ENCODE peak calls at places on chromosomes 6 and 20, in nine cellular contexts. G is dorsolateral prefrontal cortex, T is left ventricle myocardium inferior, V is AG10803, Z is astrocyte, M is uterus, W is pancreas, U is kidney epithelial cell, B is HCT116. L is an unnamed sample.

GRCh38 chr20:22921595-22922421 is 113.3 kb upstream of the SSTR4 start:
- DNase-seq in G (no peak), T (no peak), B (no peak), Z (peak), U (peak), V (peak), M (no peak), W (no peak), L (peak)

GRCh38 chr6:144469144-144469575 is 184.0 kb downstream of the UTRN start:
- DNase-seq in U (no peak), Z (no peak), B (no peak), M (no peak), G (no peak), W (no peak), T (no peak), V (peak), L (no peak)

GRCh38 chr20:18394363-18394762 is 72.5 kb downstream of the DZANK1 start:
- DNase-seq in W (no peak), V (no peak), Z (no peak), G (no peak), U (no peak), B (no peak), M (no peak), T (no peak), L (no peak)

GRCh38 chr20:64166712-64167615 is 2.7 kb downstream of the MYT1 start:
- DNase-seq in M (no peak), G (no peak), W (no peak), V (no peak), Z (no peak), T (no peak), U (no peak), B (no peak), L (no peak)

GRCh38 chr20:63580796-63581461 is 6.9 kb upstream of the HELZ2 start:
- DNase-seq in W (no peak), B (peak), U (peak), T (no peak), M (peak), V (peak), G (peak), Z (peak), L (peak)

GRCh38 chr6:143264996-143265734 is 185.3 kb downstream of the ADAT2 start:
- DNase-seq in G (no peak), U (no peak), T (no peak), V (no peak), W (no peak), Z (no peak), M (no peak), B (no peak), L (no peak)

GRCh38 chr6:141744971-141745370 is 387.8 kb upstream of the GJE1 start:
- DNase-seq in G (no peak), B (no peak), V (peak), U (no peak), Z (peak), M (no peak), T (no peak), W (no peak), L (peak)

GRCh38 chr20:6006603-6006949 is 47.3 kb downstream of the LRRN4 start:
- DNase-seq in T (peak), B (no peak), V (no peak), Z (no peak), U (no peak), M (no peak), G (no peak), W (no peak), L (no peak)

GRCh38 chr20:4014031-4014474 is 1.3 kb downstream of the RNF24 start:
- DNase-seq in U (peak), B (peak), T (no peak), M (peak), Z (peak), G (no peak), W (peak), V (peak), L (peak)

GRCh38 chr6:33623895-33624381 is 2.8 kb downstream of the ITPR3 start:
- DNase-seq in T (no peak), W (no peak), B (no peak), M (no peak), G (no peak), U (no peak), Z (no peak), V (no peak), L (no peak)

GRCh38 chr6:44068607-44069296 is 58.5 kb downstream of the MRPL14 start:
- DNase-seq in Z (no peak), G (no peak), B (no peak), V (no peak), M (no peak), U (no peak), W (no peak), T (no peak), L (peak)

GRCh38 chr6:122289721-122290501 is 109.5 kb upstream of the HSF2 start:
- DNase-seq in W (no peak), B (peak), V (peak), T (no peak), Z (peak), M (no peak), U (no peak), G (no peak), L (peak)

GRCh38 chr6:134517145-134517658 is 199.3 kb upstream of the SGK1 start:
- DNase-seq in T (peak), Z (peak), U (no peak), B (no peak), W (peak), M (peak), G (peak), V (peak), L (peak)

GRCh38 chr6:30613251-30614043 is 3.6 kb downstream of the PPP1R10 start:
- DNase-seq in G (no peak), W (no peak), B (no peak), Z (peak), T (no peak), U (no peak), V (no peak), M (no peak), L (peak)

GRCh38 chr20:33399924-33400323 is 1.4 kb downstream of the CDK5RAP1 start:
- DNase-seq in M (no peak), G (no peak), T (no peak), V (peak), Z (no peak), U (no peak), B (no peak), W (no peak), L (peak)

GRCh38 chr6:112372213-112372806 is 25.2 kb downstream of the RFPL4B start:
- DNase-seq in T (no peak), W (no peak), M (no peak), V (peak), G (no peak), Z (peak), U (no peak), B (peak), L (peak)

GRCh38 chr6:169172946-169173345 is 80.7 kb downstream of the THBS2 start:
- DNase-seq in U (no peak), M (no peak), T (no peak), G (peak), Z (no peak), V (peak), W (no peak), B (no peak), L (peak)

GRCh38 chr20:47487175-47487917 is 14.3 kb upstream of the NCOA3 start:
- DNase-seq in T (no peak), Z (no peak), G (no peak), W (no peak), B (no peak), M (no peak), V (no peak), U (no peak), L (peak)

GRCh38 chr6:36728289-36729168 is 30.9 kb downstream of the RAB44 start:
- DNase-seq in B (no peak), T (no peak), U (no peak), V (no peak), G (no peak), M (no peak), Z (no peak), W (no peak), L (no peak)

GRCh38 chr20:34850969-34851368 is 21.7 kb downstream of the GGT7 start:
- DNase-seq in M (no peak), U (no peak), V (no peak), Z (no peak), B (no peak), W (no peak), G (no peak), T (no peak), L (no peak)

GRCh38 chr6:25343984-25344383 is 64.8 kb downstream of the CARMIL1 start:
- DNase-seq in G (no peak), M (no peak), Z (no peak), V (no peak), U (no peak), T (no peak), W (no peak), B (no peak), L (no peak)

GRCh38 chr20:6490849-6491248 is 276.6 kb upstream of the BMP2 start:
- DNase-seq in V (no peak), G (no peak), U (no peak), T (no peak), B (no peak), W (no peak), Z (no peak), M (no peak), L (no peak)

GRCh38 chr6:17907467-17908229 is 79.8 kb downstream of the KIF13A start:
- DNase-seq in G (peak), U (peak), V (peak), T (peak), W (peak), B (peak), Z (peak), M (peak), L (peak)

GRCh38 chr6:111087106-111087835 is at the start of gene SLC16A10:
- DNase-seq in G (peak), W (peak), U (no peak), B (peak), V (no peak), M (peak), Z (no peak), T (peak), L (no peak)

DNA sequence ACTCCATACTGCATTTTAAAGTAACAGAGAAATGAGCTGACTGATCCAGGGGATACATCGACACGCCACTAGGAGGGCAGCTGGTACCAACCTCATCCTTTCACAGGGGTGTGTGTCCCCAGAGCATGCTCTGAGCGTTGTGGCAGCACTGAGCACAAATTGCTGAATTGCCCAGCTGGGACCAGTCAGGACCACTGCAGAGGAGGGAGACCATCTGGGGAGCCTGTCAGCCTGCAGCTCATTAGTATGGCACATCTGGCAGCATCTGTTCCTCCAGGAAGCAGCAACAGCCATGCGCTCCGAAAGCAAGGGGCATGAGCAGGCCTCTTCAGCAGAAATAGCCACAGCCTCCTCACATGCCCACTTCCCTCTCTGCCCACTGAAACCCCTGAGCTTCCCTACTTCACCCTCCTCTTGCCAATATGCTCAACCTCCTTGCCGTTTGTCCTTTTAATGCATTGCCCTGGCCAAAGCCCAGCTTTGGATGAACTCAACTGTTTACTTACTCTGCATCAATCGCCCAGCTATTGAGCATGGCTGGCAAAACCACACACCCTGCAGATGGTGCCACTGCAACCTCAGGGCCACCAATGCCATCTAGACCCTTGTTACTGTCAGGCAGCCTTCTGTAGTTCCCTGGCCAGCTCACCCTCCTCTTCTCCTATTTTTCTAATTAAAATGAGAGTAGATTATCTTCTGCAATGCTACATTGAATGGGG is 77.6 kb upstream of the NEDD9 start:
- DNase-seq in Z (no peak), W (no peak), U (no peak), M (no peak), T (no peak), G (no peak), V (no peak), B (no peak), L (no peak)
- TF ChIP-seq CTCF in Z (no peak), W (no peak), U (no peak), M (no peak), T (no peak), G (no peak), V (no peak), B (peak), L (no peak)

GRCh38 chr6:2626381-2626780 is 124.3 kb downstream of the MYLK4 start:
- DNase-seq in V (no peak), Z (peak), G (no peak), U (no peak), B (no peak), M (no peak), T (no peak), W (no peak), L (no peak)

GRCh38 chr6:2622683-2623082 is 128.0 kb downstream of the MYLK4 start:
- DNase-seq in T (no peak), M (no peak), W (no peak), V (no peak), Z (no peak), U (no peak), B (no peak), G (no peak), L (peak)

GRCh38 chr6:2623348-2623747 is 127.4 kb downstream of the MYLK4 start:
- DNase-seq in G (no peak), W (no peak), U (no peak), T (no peak), V (no peak), B (no peak), Z (no peak), M (no peak), L (peak)

GRCh38 chr6:2624177-2624576 is 126.5 kb downstream of the MYLK4 start:
- DNase-seq in Z (no peak), W (no peak), V (no peak), G (no peak), M (no peak), B (no peak), T (no peak), U (no peak), L (no peak)

DNA sequence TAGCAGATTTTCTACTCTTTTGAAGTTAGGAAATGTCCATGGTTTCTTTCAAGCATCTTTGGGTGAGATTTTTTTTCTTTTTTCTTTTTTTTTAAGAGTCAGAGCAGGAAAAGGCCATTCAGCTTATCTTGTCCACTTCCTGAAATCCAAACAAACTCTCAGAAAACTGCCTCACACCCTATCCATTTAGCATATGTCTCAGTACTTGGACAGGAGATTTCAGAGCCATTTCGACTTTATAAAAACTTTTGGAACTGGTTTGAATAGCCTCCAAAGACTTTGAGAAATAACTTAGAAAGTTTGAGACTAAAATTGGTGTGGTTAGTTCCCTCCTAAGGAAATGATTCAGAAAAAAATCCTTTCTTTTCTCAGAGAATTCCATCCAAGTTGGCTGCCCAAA is 125.1 kb downstream of the MYLK4 start:
- DNase-seq in G (no peak), Z (peak), U (no peak), B (no peak), W (no peak), M (no peak), V (no peak), T (no peak), L (no peak)
- H3K4me3 ChIP-seq in G (no peak), Z (no peak), U (no peak), B (no peak), W (no peak), M (no peak), V (no peak), T (no peak), L (no peak)

DNA sequence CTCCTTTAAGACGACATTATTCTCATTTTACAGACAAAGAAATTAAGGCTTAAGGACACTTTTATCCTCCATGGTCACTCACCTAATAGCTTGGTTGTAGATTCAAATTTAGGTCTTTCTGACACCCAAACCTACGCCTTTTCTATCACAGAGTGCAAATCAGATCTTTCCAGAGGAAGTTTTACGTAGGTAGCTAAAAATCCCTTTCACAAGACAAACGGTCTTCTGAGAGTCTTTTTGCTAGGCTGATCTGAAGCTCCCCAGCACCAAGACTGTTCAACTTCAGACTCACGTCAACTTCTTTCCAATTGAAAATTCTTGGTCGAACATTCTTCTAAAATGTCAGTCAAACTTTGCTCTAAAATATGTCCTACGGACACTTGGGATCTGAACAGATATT is 46.5 kb downstream of the BLOC1S5 start:
- DNase-seq in W (no peak), U (no peak), M (no peak), V (no peak), B (no peak), G (no peak), Z (no peak), T (no peak), L (no peak)
- TF ChIP-seq CTCF in W (no peak), U (no peak), M (no peak), V (no peak), B (no peak), G (no peak), Z (no peak), T (no peak), L (no peak)

GRCh38 chr6:28250747-28251146 is 1.3 kb downstream of the ZKSCAN4 start:
- DNase-seq in B (no peak), M (no peak), G (no peak), Z (no peak), V (no peak), T (no peak), W (no peak), U (no peak), L (no peak)
- H3K4me3 ChIP-seq in B (peak), M (peak), G (peak), Z (peak), V (peak), T (peak), W (no peak), U (no peak), L (peak)

GRCh38 chr6:57221191-57221935 is 744 bp downstream of the RAB23 start:
- DNase-seq in M (peak), B (peak), W (peak), Z (peak), U (no peak), V (peak), G (peak), T (peak), L (peak)
- TF ChIP-seq CTCF in M (peak), B (peak), W (peak), Z (no peak), U (peak), V (peak), G (peak), T (peak), L (peak)

GRCh38 chr20:41365785-41366545 is 653 bp downstream of the EMILIN3 start:
- DNase-seq in T (no peak), G (no peak), Z (no peak), V (no peak), W (no peak), M (no peak), B (no peak), U (no peak), L (no peak)
- H3K4me3 ChIP-seq in T (peak), G (peak), Z (no peak), V (no peak), W (no peak), M (peak), B (no peak), U (no peak), L (no peak)

GRCh38 chr20:46348231-46348803 is 40.0 kb upstream of the CDH22 start:
- DNase-seq in G (peak), W (no peak), M (peak), U (no peak), V (peak), T (no peak), B (no peak), Z (no peak), L (peak)
- TF ChIP-seq CTCF in G (no peak), W (no peak), M (no peak), U (no peak), V (peak), T (no peak), B (no peak), Z (no peak), L (peak)

DNA sequence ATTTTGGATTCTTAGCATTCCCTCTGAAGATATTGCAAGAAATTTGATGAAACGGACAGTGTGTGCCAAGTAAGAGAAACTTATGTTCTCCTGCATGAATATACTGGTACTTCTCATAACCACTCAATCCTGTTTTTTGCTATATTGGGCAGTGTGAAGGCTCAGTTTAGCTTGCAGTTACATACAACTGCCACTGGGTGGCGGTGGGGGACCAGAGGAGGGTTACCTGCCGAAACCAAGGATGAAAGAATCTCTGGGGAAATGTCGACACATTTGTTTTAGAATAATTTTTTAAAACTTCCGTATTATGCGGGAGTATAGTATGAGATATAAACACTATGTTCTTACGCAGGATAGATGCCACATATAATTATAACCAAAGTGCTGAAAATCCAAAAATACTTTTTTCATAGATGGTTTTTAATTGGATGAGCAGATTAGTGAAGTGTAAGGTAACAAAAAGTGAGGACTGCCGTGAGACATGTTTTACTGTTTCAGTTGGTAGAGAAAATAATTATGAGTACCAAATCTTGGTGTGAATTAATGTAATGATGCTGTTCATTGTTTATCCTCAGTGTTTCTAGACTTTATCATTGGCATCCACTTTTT is 9.7 kb downstream of the TRMT11 start:
- DNase-seq in G (peak), W (peak), B (peak), T (peak), U (no peak), V (peak), M (peak), Z (peak), L (peak)
- H3K4me3 ChIP-seq in G (no peak), W (no peak), B (no peak), T (no peak), U (no peak), V (no peak), M (peak), Z (no peak), L (peak)

GRCh38 chr6:105835373-105835772 is 250.8 kb upstream of the PRDM1 start:
- DNase-seq in V (peak), M (no peak), W (no peak), U (no peak), T (no peak), G (no peak), B (peak), Z (peak), L (peak)
- TF ChIP-seq CTCF in V (peak), M (peak), W (no peak), U (peak), T (peak), G (no peak), B (peak), Z (peak), L (peak)

L was measured in choroid plexus epithelial cell.